ENCODE peak calls at places on chromosomes 16 and 17, in four cellular contexts. P is RPMI8226; W is A549; V is stimulated activated naive B cell treated with anti-CD40 and anti-IgM and Interleukin-4, amounts not matched to agents 10 μg/mL and 1 μg/mL and 100 μg/mL, for 72 hours. J is an unnamed sample.

GRCh38 chr17:42282478-42283080 is 5.7 kb upstream of the STAT5A start:
- DNase-seq in V (no peak), W (no peak), P (no peak), J (no peak)

GRCh38 chr17:83127431-83128160 is 48.2 kb downstream of the METRNL start:
- DNase-seq in W (no peak), P (no peak), V (no peak), J (no peak)

GRCh38 chr17:40931311-40931710 is 6.1 kb downstream of the KRT23 start:
- DNase-seq in V (no peak), W (no peak), P (no peak), J (no peak)

GRCh38 chr17:7323731-7324437 is 5.3 kb downstream of the NEURL4 start:
- DNase-seq in V (peak; percentile 34), P (no peak), W (peak; percentile 83), J (no peak)

GRCh38 chr17:79678856-79679255 is 51.9 kb upstream of the ENPP7 start:
- DNase-seq in P (no peak), W (no peak), V (no peak), J (no peak)

GRCh38 chr16:10929853-10930754 is 12.2 kb downstream of the DEXI start:
- DNase-seq in W (no peak), P (no peak), V (no peak), J (no peak)

GRCh38 chr17:67477687-67478086 is 100.6 kb downstream of the PITPNC1 start:
- DNase-seq in P (no peak), W (no peak), V (no peak), J (no peak)

GRCh38 chr17:82793974-82794620 is 42.2 kb downstream of the TBCD start:
- DNase-seq in W (no peak), P (no peak), V (no peak), J (no peak)

GRCh38 chr17:78944026-78944425 is 18.8 kb upstream of the TIMP2 start:
- DNase-seq in V (no peak), P (no peak), W (no peak), J (no peak)

GRCh38 chr16:1363501-1364041 is 11.8 kb downstream of the GNPTG start:
- DNase-seq in V (peak; percentile 48), W (peak; percentile 76), P (peak; percentile 57), J (peak; percentile 61)

J was measured in NCI-H2107.